ENCODE peak calls at places on chromosomes 1 and 21, in six cellular contexts. W, R, H, I, U and D are unnamed samples. For H3K27me3, the result is how much of the 10 kb centered on the place peaks cover.

GRCh38 chr1:189538271-189538670 is 939.4 kb downstream of the BRINP3 start:
- DNase-seq in I (no peak), U (no peak), H (no peak), W (no peak), R (no peak), D (no peak)

GRCh38 chr1:166895766-166896165 is 19.7 kb upstream of the TADA1 start:
- DNase-seq in R (no peak), I (no peak), W (no peak), U (no peak), H (no peak), D (no peak)

GRCh38 chr1:111139234-111139955 is 498 bp downstream of the DRAM2 start:
- DNase-seq in H (peak), W (peak), U (peak), I (no peak), R (peak), D (peak)

GRCh38 chr1:92410706-92411105 is 76.0 kb downstream of the GFI1 start:
- DNase-seq in W (no peak), U (peak), H (no peak), I (no peak), R (no peak), D (no peak)

GRCh38 chr1:204520834-204521709 is 4.9 kb downstream of the MDM4 start:
- DNase-seq in H (no peak), R (no peak), U (peak), I (no peak), W (no peak), D (no peak)

GRCh38 chr1:196680107-196680506 is 28.3 kb downstream of the CFH start:
- DNase-seq in R (no peak), U (no peak), W (no peak), I (no peak), H (no peak), D (no peak)

GRCh38 chr1:31152181-31152768 is 86.8 kb upstream of the PUM1 start:
- DNase-seq in R (peak), H (no peak), W (no peak), U (no peak), I (no peak), D (no peak)

GRCh38 chr1:1156140-1157032 is 17.3 kb upstream of the TTLL10 start:
- DNase-seq in W (no peak), U (no peak), I (no peak), R (no peak), H (no peak), D (no peak)

GRCh38 chr1:61101461-61102440 is 19.4 kb downstream of the NFIA start:
- DNase-seq in R (no peak), W (no peak), U (no peak), I (no peak), H (no peak), D (no peak)

GRCh38 chr21:44528634-44528995 is 11.4 kb downstream of the KRTAP10-1 start:
- DNase-seq in H (no peak), U (no peak), I (peak), W (no peak), R (no peak), D (peak)

GRCh38 chr1:207024202-207025143 is 8.1 kb downstream of the C1orf116 start:
- DNase-seq in W (no peak), H (no peak), R (no peak), I (no peak), U (no peak), D (peak)

GRCh38 chr1:32399853-32400252 is 5.6 kb upstream of the BSDC1 start:
- DNase-seq in W (no peak), H (no peak), U (no peak), I (no peak), R (no peak), D (no peak)

GRCh38 chr1:29499101-29499650 is 262.9 kb downstream of the PTPRU start:
- DNase-seq in I (peak), U (no peak), H (no peak), W (no peak), R (no peak), D (no peak)

GRCh38 chr1:53343831-53344668 is 16.2 kb upstream of the LRP8 start:
- DNase-seq in I (peak), H (peak), R (no peak), U (no peak), W (peak), D (no peak)

GRCh38 chr1:93678966-93679480 is 2.6 kb downstream of the BCAR3 start:
- DNase-seq in I (no peak), W (no peak), R (no peak), H (no peak), U (no peak), D (no peak)

GRCh38 chr1:22613951-22614350 is 22.5 kb upstream of the C1QA start:
- DNase-seq in I (no peak), R (no peak), W (no peak), H (no peak), U (no peak), D (no peak)

GRCh38 chr1:40859017-40859416 is 3.1 kb downstream of the CITED4 start:
- DNase-seq in R (no peak), H (no peak), I (no peak), U (no peak), W (no peak), D (no peak)

GRCh38 chr1:158121604-158122254 is 59.0 kb upstream of the CD1D start:
- DNase-seq in I (no peak), H (no peak), U (no peak), W (peak), R (peak), D (no peak)

GRCh38 chr1:248804771-248805681 is 20.7 kb downstream of the SH3BP5L start:
- DNase-seq in U (no peak), W (no peak), R (peak), I (no peak), H (no peak), D (no peak)

GRCh38 chr1:234720709-234721436 is 110.9 kb upstream of the IRF2BP2 start:
- DNase-seq in U (no peak), I (no peak), W (no peak), R (no peak), H (no peak), D (no peak)

GRCh38 chr1:220962031-220962751 is 82.9 kb downstream of the HLX start:
- DNase-seq in U (no peak), R (no peak), H (no peak), W (no peak), I (no peak), D (no peak)

GRCh38 chr1:6494627-6495026 is 3.2 kb upstream of the PLEKHG5 start:
- DNase-seq in R (no peak), H (peak), W (no peak), I (no peak), U (no peak), D (no peak)

GRCh38 chr1:6496360-6496704 is 4.9 kb upstream of the PLEKHG5 start:
- DNase-seq in U (no peak), R (no peak), I (no peak), W (no peak), H (no peak), D (no peak)

GRCh38 chr1:6496890-6497214 is 5.4 kb upstream of the PLEKHG5 start:
- DNase-seq in H (no peak), W (no peak), R (no peak), U (no peak), I (no peak), D (no peak)

GRCh38 chr1:6495041-6495441 is 3.6 kb upstream of the PLEKHG5 start:
- DNase-seq in H (no peak), R (no peak), U (no peak), I (no peak), W (no peak), D (no peak)

GRCh38 chr1:6495540-6496359 is 4.3 kb upstream of the PLEKHG5 start:
- DNase-seq in R (no peak), W (no peak), U (no peak), I (no peak), H (no peak), D (no peak)
- H3K27me3 ChIP-seq in R (under half), W (under half), U (under half), I (under half), H (under half), D (under half)

GRCh38 chr1:109490029-109490933 is 3.6 kb upstream of the CYB561D1 start:
- DNase-seq in H (peak), I (no peak), U (peak), R (peak), W (peak), D (no peak)
- H3K27ac ChIP-seq in H (no peak), I (no peak), U (no peak), R (no peak), W (no peak), D (no peak)

DNA sequence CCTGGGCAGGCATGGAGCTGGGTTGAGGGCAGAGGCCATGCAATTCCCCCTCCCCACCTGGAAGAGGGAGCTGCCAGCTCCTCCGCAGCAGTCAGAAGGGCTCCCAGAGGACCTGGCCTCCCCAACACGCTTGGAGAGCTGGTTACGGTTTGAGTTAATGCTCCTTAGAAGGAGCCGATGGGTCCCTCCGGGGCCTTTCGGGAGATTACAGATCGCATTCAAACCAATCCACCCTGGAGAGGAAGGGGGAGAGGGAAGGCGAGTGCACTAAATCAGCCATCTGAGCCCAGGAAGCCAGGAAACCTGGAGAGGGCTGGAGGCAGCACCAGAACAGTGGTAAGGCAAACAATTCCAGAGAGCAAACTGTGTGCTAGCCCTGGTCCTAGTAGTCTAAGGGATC is 106.3 kb upstream of the CSF3R start:
- DNase-seq in I (no peak), R (no peak), H (no peak), W (no peak), U (no peak), D (no peak)
- H3K27me3 ChIP-seq in I (under half), R (under half), H (half or more), W (under half), U (under half), D (half or more)

GRCh38 chr1:223761416-223761815 is 49.1 kb downstream of the CAPN2 start:
- DNase-seq in W (no peak), U (no peak), R (no peak), H (no peak), I (no peak), D (no peak)

GRCh38 chr1:223760833-223761232 is 48.5 kb downstream of the CAPN2 start:
- DNase-seq in W (no peak), R (no peak), H (no peak), I (no peak), U (no peak), D (no peak)

GRCh38 chr1:223763881-223764280 is 51.5 kb downstream of the CAPN2 start:
- DNase-seq in R (no peak), I (no peak), H (no peak), W (no peak), U (no peak), D (no peak)

GRCh38 chr1:223765719-223766340 is 53.5 kb downstream of the CAPN2 start:
- DNase-seq in I (no peak), U (no peak), H (no peak), R (no peak), W (no peak), D (no peak)

DNA sequence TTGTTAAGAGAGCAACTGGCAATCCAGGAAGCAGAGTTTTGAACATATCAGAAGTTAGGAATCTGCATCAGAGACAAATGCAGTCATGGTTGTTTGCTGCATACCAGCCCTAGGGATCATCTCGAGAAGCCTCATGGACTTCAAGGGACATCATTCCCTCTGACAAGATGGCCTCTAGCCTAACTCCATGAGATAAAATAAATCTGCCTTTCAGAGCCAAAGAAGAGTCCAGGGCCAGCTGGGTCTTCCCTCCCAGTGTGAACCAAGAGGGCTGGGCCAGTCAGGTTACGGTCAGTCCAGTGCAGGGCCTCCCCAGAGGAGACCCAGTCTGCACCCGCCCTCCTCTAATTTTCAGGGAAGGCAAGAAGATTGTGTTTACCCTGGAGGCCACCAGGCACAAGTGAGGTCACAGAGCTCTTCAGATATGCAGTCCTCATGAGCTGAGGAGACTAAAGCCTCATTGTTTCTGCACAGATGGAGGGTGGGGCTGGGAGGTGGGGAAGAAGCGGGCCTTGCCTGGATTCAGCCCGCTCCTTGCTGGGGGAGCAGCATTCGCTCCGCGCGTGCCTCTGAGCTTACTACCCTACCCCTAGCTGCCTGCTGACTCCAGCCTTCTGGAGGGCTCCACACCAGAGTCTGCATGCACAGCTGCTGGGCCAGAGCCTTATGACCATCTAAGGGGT is 52.8 kb downstream of the CAPN2 start:
- DNase-seq in W (no peak), R (no peak), H (peak), I (peak), U (no peak), D (no peak)
- H3K27ac ChIP-seq in W (no peak), R (no peak), H (peak), I (no peak), U (no peak), D (no peak)

GRCh38 chr21:41508415-41509205 is 652 bp upstream of the TMPRSS2 start:
- DNase-seq in R (no peak), W (no peak), H (no peak), I (no peak), U (no peak), D (no peak)
- H3K27me3 ChIP-seq in R (under half), W (under half), H (under half), I (under half), U (under half), D (half or more)

GRCh38 chr1:27598288-27598687 is 5.7 kb downstream of the AHDC1 start:
- DNase-seq in R (no peak), I (peak), W (no peak), H (peak), U (no peak), D (no peak)
- H3K27ac ChIP-seq in R (no peak), I (peak), W (no peak), H (peak), U (no peak), D (peak)

GRCh38 chr1:180239145-180240096 is 9.4 kb downstream of the LHX4 start:
- DNase-seq in H (no peak), U (no peak), R (no peak), I (peak), W (no peak), D (no peak)
- H3K27me3 ChIP-seq in H (half or more), U (under half), R (under half), I (under half), W (under half), D (half or more)